ENCODE peak calls at places on chromosome 11, in ten cellular contexts. J is body of pancreas; H is posterior cingulate gyrus; R is IMR-90; D is stomach; P is activated T-helper 1 cell treated with Interleukin-2 at 50 U/mL for 16 hours; I is GM20000; F is endothelial cell; M is COLO829; B is activated effector memory CD4-positive, alpha-beta T cell treated with Interleukin-2 at 50 U/mL for 16 hours. K is an unnamed sample.

GRCh38 chr11:114063829-114064201 is 4.3 kb downstream of the ZBTB16 start:
- DNase-seq in D (no peak), F (no peak), J (no peak), B (no peak), H (no peak), P (no peak), I (no peak), R (no peak), M (no peak), K (no peak)

GRCh38 chr11:86676533-86677154 is 4.2 kb upstream of the ME3 start:
- DNase-seq in D (no peak), P (no peak), H (no peak), J (no peak), F (peak), I (peak), R (no peak), B (no peak), M (peak), K (no peak)

GRCh38 chr11:62138630-62139425 is 15.0 kb downstream of the INCENP start:
- DNase-seq in J (no peak), H (peak), B (no peak), P (no peak), D (no peak), M (no peak), F (no peak), I (no peak), R (no peak), K (no peak)

GRCh38 chr11:65859812-65860277 is 388 bp upstream of the MUS81 start:
- DNase-seq in M (no peak), H (peak), R (no peak), P (no peak), F (peak), I (no peak), J (no peak), D (no peak), B (no peak), K (no peak)

GRCh38 chr11:26335903-26336302 is 4.0 kb downstream of the ANO3 start:
- DNase-seq in D (no peak), J (no peak), F (no peak), P (no peak), I (no peak), H (no peak), B (no peak), R (no peak), M (no peak), K (peak)

GRCh38 chr11:71996946-71997345 is 1.8 kb upstream of the IL18BP start:
- DNase-seq in J (peak), H (no peak), B (no peak), F (no peak), I (no peak), M (no peak), D (no peak), P (no peak), R (no peak), K (no peak)

GRCh38 chr11:406796-407650 is 7.8 kb downstream of the SIGIRR start:
- DNase-seq in D (peak), H (peak), F (peak), I (peak), J (peak), P (peak), B (peak), M (peak), R (peak), K (no peak)

GRCh38 chr11:64654958-64655541 is 64.0 kb downstream of the SLC22A12 start:
- DNase-seq in R (no peak), B (no peak), M (no peak), P (no peak), H (no peak), F (no peak), J (peak), I (no peak), D (no peak), K (no peak)

GRCh38 chr11:34208266-34209135 is 103.1 kb downstream of the NAT10 start:
- DNase-seq in B (no peak), H (no peak), J (no peak), M (no peak), R (peak), P (no peak), F (no peak), I (no peak), D (no peak), K (no peak)

GRCh38 chr11:6251990-6252473 is 7.6 kb upstream of the CCKBR start:
- DNase-seq in D (peak), R (peak), F (no peak), B (no peak), H (peak), M (peak), I (no peak), P (no peak), J (peak), K (no peak)

GRCh38 chr11:127710831-127711230 is 710.3 kb upstream of the KIRREL3 start:
- DNase-seq in F (no peak), R (no peak), H (no peak), D (no peak), B (no peak), P (no peak), J (no peak), I (no peak), M (no peak), K (no peak)

GRCh38 chr11:110711776-110712642 is at the start of gene ARHGAP20:
- DNase-seq in B (no peak), H (peak), D (peak), F (peak), R (peak), P (no peak), I (peak), M (peak), J (peak), K (no peak)

GRCh38 chr11:1778141-1778911 is 14.6 kb upstream of the CTSD start:
- DNase-seq in M (no peak), R (no peak), D (no peak), B (no peak), F (no peak), P (no peak), J (no peak), H (peak), I (no peak), K (no peak)

GRCh38 chr11:99884750-99885149 is 802.3 kb upstream of the ARHGAP42 start:
- DNase-seq in I (no peak), F (no peak), B (no peak), D (no peak), M (no peak), J (no peak), P (no peak), H (no peak), R (no peak), K (no peak)

GRCh38 chr11:27649800-27650199 is 50.5 kb downstream of the BDNF start:
- DNase-seq in F (no peak), J (no peak), H (no peak), M (no peak), I (no peak), R (peak), B (no peak), D (no peak), P (no peak), K (no peak)

GRCh38 chr11:33941637-33942160 is 49.8 kb upstream of the LMO2 start:
- DNase-seq in D (no peak), F (no peak), R (no peak), B (no peak), H (no peak), M (peak), P (no peak), J (no peak), I (peak), K (no peak)

GRCh38 chr11:61645179-61645868 is 34.9 kb upstream of the DAGLA start:
- DNase-seq in M (no peak), H (no peak), P (no peak), F (no peak), I (no peak), B (no peak), R (peak), D (no peak), J (no peak), K (no peak)

GRCh38 chr11:119970566-119970965 is 167.3 kb downstream of the TRIM29 start:
- DNase-seq in B (no peak), D (no peak), J (no peak), P (no peak), I (no peak), M (no peak), F (no peak), R (no peak), H (peak), K (no peak)

GRCh38 chr11:128195057-128195751 is 392.2 kb downstream of the ETS1 start:
- DNase-seq in P (peak), D (no peak), M (no peak), B (peak), I (no peak), R (no peak), F (no peak), J (no peak), H (no peak), K (no peak)

GRCh38 chr11:68191661-68192579 is 21.2 kb downstream of the KMT5B start:
- DNase-seq in H (no peak), F (no peak), R (peak), D (no peak), P (no peak), B (no peak), I (no peak), J (no peak), M (no peak), K (no peak)

GRCh38 chr11:1302461-1303073 is 6.9 kb downstream of the TOLLIP start:
- DNase-seq in J (peak), H (no peak), I (no peak), D (peak), B (no peak), F (no peak), R (no peak), P (no peak), M (no peak), K (no peak)

GRCh38 chr11:96310236-96310635 is 32.8 kb downstream of the MAML2 start:
- DNase-seq in P (no peak), F (no peak), R (no peak), D (no peak), I (no peak), M (no peak), J (no peak), H (no peak), B (no peak), K (no peak)

GRCh38 chr11:1749787-1750351 is 526 bp downstream of the IFITM10 start:
- DNase-seq in F (no peak), B (no peak), I (peak), D (no peak), H (peak), M (peak), R (peak), J (no peak), P (no peak), K (no peak)

GRCh38 chr11:75797116-75797515 is 17.9 kb upstream of the UVRAG start:
- DNase-seq in B (no peak), D (no peak), F (no peak), M (no peak), R (no peak), J (no peak), P (no peak), H (peak), I (no peak), K (no peak)

GRCh38 chr11:76234704-76235232 is 28.5 kb upstream of the WNT11 start:
- DNase-seq in D (peak), I (peak), R (no peak), F (no peak), B (no peak), M (no peak), J (no peak), H (peak), P (no peak), K (no peak)

GRCh38 chr11:74057251-74058151 is 48.6 kb upstream of the UCP3 start:
- DNase-seq in P (no peak), J (no peak), R (peak), B (no peak), I (no peak), M (no peak), H (no peak), D (no peak), F (no peak), K (no peak)

K was measured in brain pericyte.